ENCODE peak calls at places on chromosome 22, in six cellular contexts. One of them, this sample, is unnamed.

GRCh38 chr22:44586337-44586990 is 88.4 kb upstream of the RTL6 start:
- DNase-seq in HCT116: no peak
- DNase-seq in vagina: no peak
- DNase-seq in sigmoid colon: peak; percentile 56
- DNase-seq in stomach: no peak
- DNase-seq in K562: no peak
- DNase-seq in this sample: no peak

GRCh38 chr22:23858484-23858815 is 775 bp downstream of the SLC2A11 start:
- DNase-seq in HCT116: no peak
- DNase-seq in vagina: no peak
- DNase-seq in sigmoid colon: no peak
- DNase-seq in stomach: no peak
- DNase-seq in K562: no peak
- DNase-seq in this sample: no peak

GRCh38 chr22:22748297-22748743 is 103.9 kb downstream of the GGTLC2 start:
- DNase-seq in HCT116: no peak
- DNase-seq in vagina: peak; percentile 71
- DNase-seq in sigmoid colon: no peak
- DNase-seq in stomach: peak; percentile 64
- DNase-seq in K562: peak; percentile 78
- DNase-seq in this sample: no peak

GRCh38 chr22:44764373-44764772 is 12.0 kb downstream of the ARHGAP8 start:
- DNase-seq in HCT116: no peak
- DNase-seq in vagina: no peak
- DNase-seq in sigmoid colon: no peak
- DNase-seq in stomach: no peak
- DNase-seq in K562: no peak
- DNase-seq in this sample: no peak

GRCh38 chr22:29359469-29359868 is 28.9 kb downstream of the AP1B1 start:
- DNase-seq in HCT116: peak; percentile 16
- DNase-seq in vagina: no peak
- DNase-seq in sigmoid colon: peak; percentile 85
- DNase-seq in stomach: peak; percentile 70
- DNase-seq in K562: peak; percentile 41
- DNase-seq in this sample: no peak

GRCh38 chr22:33105501-33105911 is 47.3 kb upstream of the SYN3 start:
- DNase-seq in HCT116: no peak
- DNase-seq in vagina: no peak
- DNase-seq in sigmoid colon: no peak
- DNase-seq in stomach: no peak
- DNase-seq in K562: no peak
- DNase-seq in this sample: no peak

GRCh38 chr22:24526191-24526590 is 28.7 kb downstream of the GUCD1 start:
- DNase-seq in HCT116: no peak
- DNase-seq in vagina: no peak
- DNase-seq in sigmoid colon: no peak
- DNase-seq in stomach: no peak
- DNase-seq in K562: no peak
- DNase-seq in this sample: no peak

GRCh38 chr22:29214232-29214631 is 8.5 kb downstream of the EMID1 start:
- DNase-seq in HCT116: no peak
- DNase-seq in vagina: no peak
- DNase-seq in sigmoid colon: peak; percentile 21
- DNase-seq in stomach: no peak
- DNase-seq in K562: no peak
- DNase-seq in this sample: no peak

GRCh38 chr22:24834845-24835570 is 29.0 kb downstream of the SGSM1 start:
- DNase-seq in HCT116: peak; percentile 37
- DNase-seq in vagina: no peak
- DNase-seq in sigmoid colon: no peak
- DNase-seq in stomach: no peak
- DNase-seq in K562: no peak
- DNase-seq in this sample: no peak

GRCh38 chr22:35883028-35883620 is 145.5 kb downstream of the RBFOX2 start:
- DNase-seq in HCT116: peak; percentile 31
- DNase-seq in vagina: no peak
- DNase-seq in sigmoid colon: no peak
- DNase-seq in stomach: no peak
- DNase-seq in K562: no peak
- DNase-seq in this sample: no peak

GRCh38 chr22:49243965-49244364 is 583.7 kb downstream of the BRD1 start:
- DNase-seq in HCT116: no peak
- DNase-seq in vagina: peak; percentile 47
- DNase-seq in sigmoid colon: no peak
- DNase-seq in stomach: no peak
- DNase-seq in K562: no peak
- DNase-seq in this sample: no peak

GRCh38 chr22:23054531-23055257 is 15.6 kb upstream of the GNAZ start:
- DNase-seq in HCT116: no peak
- DNase-seq in vagina: no peak
- DNase-seq in sigmoid colon: no peak
- DNase-seq in stomach: peak; percentile 35
- DNase-seq in K562: no peak
- DNase-seq in this sample: no peak

GRCh38 chr22:50270302-50271010 is at the start of gene MAPK11:
- DNase-seq in HCT116: no peak
- DNase-seq in vagina: no peak
- DNase-seq in sigmoid colon: no peak
- DNase-seq in stomach: peak; percentile 75
- DNase-seq in K562: peak; percentile 57
- DNase-seq in this sample: peak; percentile 71

GRCh38 chr22:46879083-46879482 is 116.6 kb downstream of the TBC1D22A start:
- DNase-seq in HCT116: no peak
- DNase-seq in vagina: no peak
- DNase-seq in sigmoid colon: no peak
- DNase-seq in stomach: no peak
- DNase-seq in K562: no peak
- DNase-seq in this sample: no peak

GRCh38 chr22:28075260-28075981 is 156.4 kb upstream of the PITPNB start:
- DNase-seq in HCT116: no peak
- DNase-seq in vagina: no peak
- DNase-seq in sigmoid colon: peak; percentile 71
- DNase-seq in stomach: peak; percentile 62
- DNase-seq in K562: no peak
- DNase-seq in this sample: no peak

GRCh38 chr22:24145446-24146189 is 35.7 kb upstream of the SUSD2 start:
- DNase-seq in HCT116: no peak
- DNase-seq in vagina: no peak
- DNase-seq in sigmoid colon: no peak
- DNase-seq in stomach: no peak
- DNase-seq in K562: no peak
- DNase-seq in this sample: no peak

GRCh38 chr22:46638601-46639431 is 18.6 kb downstream of the GRAMD4 start:
- DNase-seq in HCT116: no peak
- DNase-seq in vagina: no peak
- DNase-seq in sigmoid colon: no peak
- DNase-seq in stomach: peak; percentile 65
- DNase-seq in K562: no peak
- DNase-seq in this sample: no peak

GRCh38 chr22:30195245-30196140 is 51.1 kb downstream of the LIF start:
- DNase-seq in HCT116: no peak
- DNase-seq in vagina: no peak
- DNase-seq in sigmoid colon: no peak
- DNase-seq in stomach: no peak
- DNase-seq in K562: no peak
- DNase-seq in this sample: no peak

GRCh38 chr22:45235851-45236342 is 4.8 kb downstream of the KIAA0930 start:
- DNase-seq in HCT116: no peak
- DNase-seq in vagina: no peak
- DNase-seq in sigmoid colon: no peak
- DNase-seq in stomach: no peak
- DNase-seq in K562: no peak
- DNase-seq in this sample: no peak

GRCh38 chr22:41899992-41900651 is 14.8 kb downstream of the SHISA8 start:
- DNase-seq in HCT116: no peak
- DNase-seq in vagina: no peak
- DNase-seq in sigmoid colon: no peak
- DNase-seq in stomach: no peak
- DNase-seq in K562: peak; percentile 32
- DNase-seq in this sample: no peak

GRCh38 chr22:45124176-45124857 is 39.4 kb upstream of the NUP50 start:
- DNase-seq in HCT116: no peak
- DNase-seq in vagina: peak; percentile 32
- DNase-seq in sigmoid colon: no peak
- DNase-seq in stomach: no peak
- DNase-seq in K562: no peak
- DNase-seq in this sample: no peak

DNA sequence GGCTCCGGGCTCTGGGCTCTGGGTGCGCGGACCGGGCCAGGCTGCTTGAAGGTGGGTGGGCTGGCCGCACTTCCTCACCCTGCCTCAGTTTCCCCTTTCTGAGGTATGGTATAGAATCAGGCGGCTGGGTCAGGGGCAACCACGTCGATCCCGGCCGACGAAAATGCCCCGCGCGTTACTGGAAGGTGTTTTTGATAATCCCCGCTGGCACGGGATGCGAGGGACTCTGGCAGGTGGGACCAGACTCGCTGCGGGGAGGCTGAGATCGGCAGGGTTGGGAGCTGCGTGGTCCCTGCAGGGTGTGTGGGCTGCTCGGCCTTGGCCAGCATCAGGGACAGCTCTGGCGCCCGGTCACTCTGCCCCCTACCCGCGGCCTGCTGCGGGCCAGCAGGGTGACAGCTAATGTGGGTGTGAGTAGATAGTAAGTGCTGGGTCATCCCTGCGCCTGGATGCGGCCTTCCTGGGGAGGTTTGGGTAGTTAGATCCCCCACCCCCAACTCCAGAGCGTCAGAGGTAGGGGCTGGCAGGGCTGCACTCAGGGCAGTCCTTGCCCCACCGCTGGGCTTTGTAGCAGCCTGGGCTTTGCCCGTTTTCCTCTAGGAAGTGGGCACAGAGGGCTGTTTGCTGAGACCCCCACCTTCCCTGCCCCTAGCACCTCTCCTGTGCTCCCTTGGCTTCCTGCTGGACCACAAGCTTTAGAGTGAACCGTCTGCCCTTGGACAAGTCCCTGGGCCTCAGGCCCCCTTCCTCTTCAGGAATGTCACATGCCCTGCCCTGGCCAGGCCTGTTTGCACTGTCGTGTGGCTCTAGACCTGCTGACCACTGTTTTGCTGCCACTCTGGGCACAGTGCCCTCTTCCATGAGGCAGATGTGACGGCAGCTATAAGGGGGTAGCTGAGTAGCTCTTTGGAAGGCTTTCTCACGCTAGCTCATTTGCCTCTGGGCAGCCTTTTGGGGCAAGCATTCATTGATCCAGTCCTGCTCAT is 579 bp downstream of the TANGO2 start:
- DNase-seq in HCT116: no peak
- DNase-seq in vagina: no peak
- DNase-seq in sigmoid colon: peak; percentile 80
- DNase-seq in stomach: peak; percentile 85
- DNase-seq in K562: peak; percentile 93
- DNase-seq in this sample: no peak
- TF ChIP-seq POLR2A in HCT116: no peak
- TF ChIP-seq POLR2A in vagina: no peak
- TF ChIP-seq POLR2A in sigmoid colon: peak; percentile 8
- TF ChIP-seq POLR2A in stomach: no peak
- TF ChIP-seq POLR2A in K562: no peak
- TF ChIP-seq POLR2A in this sample: no peak

GRCh38 chr22:31346733-31347250 is 646 bp upstream of the PATZ1 start:
- DNase-seq in HCT116: no peak
- DNase-seq in vagina: no peak
- DNase-seq in sigmoid colon: peak; percentile 74
- DNase-seq in stomach: peak; percentile 63
- DNase-seq in K562: peak; percentile 57
- DNase-seq in this sample: peak; percentile 63
- TF ChIP-seq POLR2AphosphoS5 in HCT116: no peak
- TF ChIP-seq POLR2AphosphoS5 in vagina: no peak
- TF ChIP-seq POLR2AphosphoS5 in sigmoid colon: no peak
- TF ChIP-seq POLR2AphosphoS5 in stomach: no peak
- TF ChIP-seq POLR2AphosphoS5 in K562: no peak
- TF ChIP-seq POLR2AphosphoS5 in this sample: peak; percentile 58

GRCh38 chr22:26398741-26399153 is 30.3 kb upstream of the ASPHD2 start:
- DNase-seq in HCT116: peak; percentile 41
- DNase-seq in vagina: no peak
- DNase-seq in sigmoid colon: peak; percentile 72
- DNase-seq in stomach: peak; percentile 55
- DNase-seq in K562: peak; percentile 31
- DNase-seq in this sample: peak; percentile 22
- TF ChIP-seq POLR2A in HCT116: no peak
- TF ChIP-seq POLR2A in vagina: no peak
- TF ChIP-seq POLR2A in sigmoid colon: no peak
- TF ChIP-seq POLR2A in stomach: no peak
- TF ChIP-seq POLR2A in K562: no peak
- TF ChIP-seq POLR2A in this sample: no peak

DNA sequence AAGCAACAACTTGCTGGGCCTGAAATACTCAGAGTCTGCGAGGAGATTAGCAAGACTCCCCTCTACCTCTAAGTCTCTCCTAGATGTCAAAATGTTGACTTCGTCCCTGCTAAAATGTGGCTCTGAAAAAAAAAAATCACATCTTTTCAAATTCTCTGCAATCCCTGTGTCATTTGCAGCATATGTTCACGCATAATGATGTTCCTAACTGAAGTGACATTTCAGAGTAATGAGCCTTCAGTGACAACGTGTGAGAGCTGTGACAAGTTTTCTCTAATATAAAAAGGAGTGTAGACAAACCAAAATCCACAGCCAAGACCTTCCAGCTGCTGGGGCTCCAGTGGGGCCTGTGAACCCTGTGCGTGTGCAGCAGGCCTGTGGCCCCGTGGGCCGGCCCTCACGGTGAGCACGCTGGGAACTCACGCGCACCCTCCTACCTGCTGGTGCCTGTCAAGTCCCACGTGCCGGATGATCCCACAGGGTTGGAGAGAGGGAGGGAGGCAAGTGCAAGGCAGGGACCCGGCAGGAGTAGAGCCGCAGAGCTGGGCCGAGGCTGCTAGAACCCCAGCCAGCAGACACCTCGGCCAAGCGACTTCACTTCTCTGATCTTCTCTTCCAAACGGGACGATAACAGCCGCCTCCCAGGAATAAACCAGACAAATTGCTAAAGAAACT is 1232.6 kb downstream of the TBC1D22A start:
- DNase-seq in HCT116: no peak
- DNase-seq in vagina: peak; percentile 22
- DNase-seq in sigmoid colon: no peak
- DNase-seq in stomach: no peak
- DNase-seq in K562: no peak
- DNase-seq in this sample: no peak
- TF ChIP-seq POLR2AphosphoS5 in HCT116: no peak
- TF ChIP-seq POLR2AphosphoS5 in vagina: no peak
- TF ChIP-seq POLR2AphosphoS5 in sigmoid colon: no peak
- TF ChIP-seq POLR2AphosphoS5 in stomach: no peak
- TF ChIP-seq POLR2AphosphoS5 in K562: no peak
- TF ChIP-seq POLR2AphosphoS5 in this sample: no peak

DNA sequence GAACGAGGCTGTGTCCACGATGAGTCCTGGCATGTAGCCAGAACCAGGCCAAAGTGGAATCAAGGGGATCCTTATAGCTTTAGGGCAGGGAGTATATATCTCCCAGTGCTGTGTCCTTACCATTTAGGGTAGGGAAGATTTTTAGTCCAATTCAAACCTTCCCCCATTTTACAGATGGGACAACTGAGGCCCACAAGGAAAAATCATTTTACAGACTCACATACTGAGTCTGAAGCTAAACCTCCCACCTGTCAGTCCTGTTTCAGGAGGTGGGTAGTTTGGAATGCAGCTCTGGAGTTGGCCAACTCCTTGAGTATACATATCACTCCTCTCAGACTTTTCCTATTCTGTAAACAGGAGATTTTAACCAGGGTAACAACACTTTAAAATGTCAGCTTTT is 33.1 kb upstream of the TFIP11 start:
- DNase-seq in HCT116: no peak
- DNase-seq in vagina: no peak
- DNase-seq in sigmoid colon: no peak
- DNase-seq in stomach: no peak
- DNase-seq in K562: no peak
- DNase-seq in this sample: no peak
- TF ChIP-seq POLR2A in HCT116: no peak
- TF ChIP-seq POLR2A in vagina: no peak
- TF ChIP-seq POLR2A in sigmoid colon: no peak
- TF ChIP-seq POLR2A in stomach: no peak
- TF ChIP-seq POLR2A in K562: no peak
- TF ChIP-seq POLR2A in this sample: no peak

This sample was measured in GM12892.